ENCODE peak calls at places on chromosomes 4 and X, in five cellular contexts. J is Right ventricle myocardium inferior, L is germinal center, A is midbrain, K is GM20000. F is an unnamed sample.

GRCh38 chr4:40992472-40993298 is 221.7 kb downstream of the APBB2 start:
- DNase-seq in J (no peak), L (peak; percentile 43), A (no peak), K (peak; percentile 36), F (no peak)

GRCh38 chr4:95106408-95106928 is 348.7 kb downstream of the BMPR1B start:
- DNase-seq in J (no peak), L (no peak), A (no peak), K (no peak), F (no peak)

GRCh38 chrX:118219866-118220265 is 103.3 kb upstream of the KLHL13 start:
- DNase-seq in J (no peak), L (no peak), A (no peak), K (no peak), F (no peak)

GRCh38 chr4:153383131-153383530 is 38.6 kb downstream of the MND1 start:
- DNase-seq in J (no peak), L (no peak), A (no peak), K (no peak), F (no peak)

GRCh38 chr4:186887211-186887785 is 163.6 kb upstream of the FAT1 start:
- DNase-seq in J (no peak), L (no peak), A (no peak), K (no peak), F (no peak)

GRCh38 chr4:105875233-105875632 is 20.0 kb upstream of the NPNT start:
- DNase-seq in J (no peak), L (no peak), A (no peak), K (no peak), F (no peak)

GRCh38 chr4:143337600-143338287 is 1.1 kb downstream of the GAB1 start:
- DNase-seq in J (peak; percentile 77), L (no peak), A (peak; percentile 78), K (no peak), F (peak; percentile 81)

GRCh38 chrX:72461288-72461687 is 111.4 kb downstream of the HDAC8 start:
- DNase-seq in J (no peak), L (no peak), A (no peak), K (no peak), F (no peak)

GRCh38 chrX:53494427-53494826 is 60.3 kb upstream of the HSD17B10 start:
- DNase-seq in J (no peak), L (no peak), A (no peak), K (no peak), F (peak; percentile 29)

GRCh38 chrX:26286836-26287235 is 70.9 kb downstream of the MAGEB5 start:
- DNase-seq in J (no peak), L (no peak), A (no peak), K (no peak), F (no peak)

GRCh38 chr4:159002950-159003349 is 99.9 kb upstream of the RAPGEF2 start:
- DNase-seq in J (no peak), L (no peak), A (no peak), K (no peak), F (no peak)

GRCh38 chrX:123348468-123348867 is 164.4 kb downstream of the GRIA3 start:
- DNase-seq in J (no peak), L (no peak), A (no peak), K (no peak), F (no peak)

GRCh38 chr4:2510351-2511259 is 25.8 kb upstream of the FAM193A start:
- DNase-seq in J (no peak), L (no peak), A (no peak), K (no peak), F (no peak)

GRCh38 chrX:103734125-103734760 is 23.5 kb downstream of the TMEM31 start:
- DNase-seq in J (no peak), L (no peak), A (no peak), K (no peak), F (no peak)

GRCh38 chr4:36208884-36209473 is 35.3 kb downstream of the ARAP2 start:
- DNase-seq in J (no peak), L (no peak), A (no peak), K (peak; percentile 21), F (no peak)

GRCh38 chr4:3301450-3302163 is 8.8 kb downstream of the RGS12 start:
- DNase-seq in J (no peak), L (no peak), A (no peak), K (no peak), F (no peak)

GRCh38 chr4:6889101-6889735 is 20.4 kb upstream of the TBC1D14 start:
- DNase-seq in J (no peak), L (no peak), A (no peak), K (no peak), F (no peak)

GRCh38 chrX:16476692-16477091 is 173.3 kb upstream of the S100G start:
- DNase-seq in J (no peak), L (no peak), A (no peak), K (no peak), F (no peak)

GRCh38 chrX:106933538-106933961 is 13.3 kb downstream of the CLDN2 start:
- DNase-seq in J (no peak), L (no peak), A (no peak), K (no peak), F (peak; percentile 31)

GRCh38 chr4:80521438-80521837 is 185.9 kb downstream of the CFAP299 start:
- DNase-seq in J (no peak), L (no peak), A (no peak), K (no peak), F (peak; percentile 51)

GRCh38 chr4:172628263-172628662 is 540.3 kb upstream of the GALNT7 start:
- DNase-seq in J (no peak), L (no peak), A (no peak), K (no peak), F (no peak)

GRCh38 chr4:137075586-137075985 is 456.7 kb downstream of the PCDH18 start:
- DNase-seq in J (no peak), L (no peak), A (no peak), K (no peak), F (no peak)

GRCh38 chrX:70030242-70030823 is 19.4 kb downstream of the AWAT2 start:
- DNase-seq in J (no peak), L (peak; percentile 32), A (peak; percentile 34), K (peak; percentile 44), F (peak; percentile 66)

GRCh38 chrX:41822917-41823316 is 98.9 kb downstream of the GPR82 start:
- DNase-seq in J (no peak), L (no peak), A (no peak), K (no peak), F (peak; percentile 5)

GRCh38 chr4:169791527-169792156 is 33.9 kb upstream of the HPF1 start:
- DNase-seq in J (peak; percentile 69), L (no peak), A (peak; percentile 82), K (no peak), F (peak; percentile 87)

GRCh38 chr4:185068837-185069236 is 50.5 kb downstream of the HELT start:
- DNase-seq in J (no peak), L (no peak), A (no peak), K (no peak), F (peak; percentile 23)

GRCh38 chrX:88605222-88605583 is 141.8 kb upstream of the CPXCR1 start:
- DNase-seq in J (no peak), L (no peak), A (no peak), K (no peak), F (no peak)

GRCh38 chr4:143375326-143376073 is 38.8 kb downstream of the GAB1 start:
- DNase-seq in J (no peak), L (peak; percentile 31), A (peak; percentile 83), K (no peak), F (peak; percentile 54)

GRCh38 chrX:153924149-153924861 is 1.8 kb downstream of the ARHGAP4 start:
- DNase-seq in J (no peak), L (no peak), A (peak; percentile 13), K (peak; percentile 54), F (peak; percentile 72)

GRCh38 chr4:156347412-156348075 is 393.9 kb upstream of the CTSO start:
- DNase-seq in J (no peak), L (no peak), A (no peak), K (no peak), F (no peak)

GRCh38 chr4:147616849-147617172 is 386 bp upstream of the TMEM184C start:
- DNase-seq in J (no peak), L (no peak), A (no peak), K (no peak), F (no peak)

GRCh38 chrX:38929966-38930421 is 128.7 kb downstream of the MID1IP1 start:
- DNase-seq in J (no peak), L (no peak), A (no peak), K (no peak), F (peak; percentile 1)

GRCh38 chrX:1534321-1535168 is 2.4 kb downstream of the P2RY8 start:
- DNase-seq in J (no peak), L (no peak), A (no peak), K (peak; percentile 21), F (no peak)